ENCODE peak calls at places on chromosome 17, in seven cellular contexts. I is effector memory CD8-positive, alpha-beta T cell; M is mesenteric fat pad; O is activated CD4-positive, alpha-beta memory T cell treated with anti-CD3 and anti-CD28 coated beads, Interleukin-2, amount 10 ng/mL, durations not matched to agents 7 days and 5 days; R is sciatic nerve; D is mammary epithelial cell; B is colonic mucosa. L is an unnamed sample.

GRCh38 chr17:18988546-18989173 is 15.9 kb downstream of the FAM83G start:
- DNase-seq in M (no peak), R (no peak), B (peak; percentile 82), D (no peak), I (no peak), O (no peak), L (no peak)

GRCh38 chr17:82835122-82835521 is 4.7 kb downstream of the ZNF750 start:
- DNase-seq in M (no peak), I (no peak), B (no peak), D (no peak), R (no peak), O (no peak), L (no peak)

GRCh38 chr17:40309031-40309937 is at the start of gene RARA:
- DNase-seq in I (no peak), D (no peak), M (peak; percentile 90), B (peak; percentile 79), R (peak; percentile 77), O (peak; percentile 16), L (no peak)

GRCh38 chr17:67519801-67520251 is 142.7 kb downstream of the PITPNC1 start:
- DNase-seq in R (no peak), B (no peak), I (no peak), M (no peak), O (no peak), D (no peak), L (no peak)

GRCh38 chr17:41444186-41444585 is 3.4 kb upstream of the KRT38 start:
- DNase-seq in M (no peak), D (no peak), B (no peak), O (no peak), R (no peak), I (no peak), L (no peak)

GRCh38 chr17:70307430-70307829 is 138.1 kb downstream of the KCNJ2 start:
- DNase-seq in R (no peak), I (no peak), B (no peak), D (no peak), O (no peak), M (no peak), L (no peak)

GRCh38 chr17:55237268-55237667 is 27.5 kb upstream of the HLF start:
- DNase-seq in B (no peak), D (no peak), I (no peak), M (no peak), R (no peak), O (no peak), L (no peak)

GRCh38 chr17:16933317-16934132 is 38.4 kb downstream of the TNFRSF13B start:
- DNase-seq in B (no peak), M (peak; percentile 72), I (no peak), R (peak; percentile 32), D (no peak), O (no peak), L (peak; percentile 22)

GRCh38 chr17:67491009-67491677 is 114.1 kb downstream of the PITPNC1 start:
- DNase-seq in I (no peak), B (peak; percentile 51), O (no peak), R (peak; percentile 84), M (peak; percentile 94), D (peak; percentile 33), L (no peak)

GRCh38 chr17:45129940-45130639 is 2.2 kb downstream of the PLCD3 start:
- DNase-seq in I (no peak), B (peak; percentile 85), M (no peak), O (no peak), R (no peak), D (peak; percentile 63), L (peak; percentile 59)

GRCh38 chr17:75589919-75590303 is 2.3 kb downstream of the MYO15B start:
- DNase-seq in B (no peak), R (peak; percentile 69), D (no peak), O (no peak), I (no peak), M (no peak), L (no peak)

GRCh38 chr17:74194682-74195081 is 8.8 kb upstream of the RPL38 start:
- DNase-seq in I (no peak), D (no peak), B (no peak), O (no peak), M (no peak), R (no peak), L (no peak)

GRCh38 chr17:49915260-49915659 is 53.7 kb upstream of the DLX4 start:
- DNase-seq in R (no peak), D (no peak), B (no peak), O (no peak), M (no peak), I (no peak), L (no peak)

GRCh38 chr17:43405861-43406260 is 7.1 kb downstream of the ARL4D start:
- DNase-seq in R (no peak), D (no peak), B (no peak), O (no peak), M (no peak), I (no peak), L (no peak)

GRCh38 chr17:66397486-66397885 is 95.1 kb downstream of the PRKCA start:
- DNase-seq in D (no peak), R (no peak), B (no peak), M (no peak), I (no peak), O (no peak), L (no peak)

GRCh38 chr17:31415640-31416502 is 24.4 kb downstream of the RAB11FIP4 start:
- DNase-seq in I (no peak), D (no peak), O (no peak), B (no peak), M (no peak), R (no peak), L (no peak)

L was measured in PC-3.